ENCODE peak calls at places on chromosomes 11 and 22, in five cellular contexts. One of them, this sample, is unnamed.

GRCh38 chr22:44597616-44598015 is 99.6 kb upstream of the RTL6 start:
- DNase-seq in aorta: no peak
- DNase-seq in CD4-positive, alpha-beta T cell: no peak
- DNase-seq in ovary: no peak
- DNase-seq in SK-N-SH: peak
- DNase-seq in this sample: no peak

GRCh38 chr11:12540913-12541587 is 133.2 kb upstream of the TEAD1 start:
- DNase-seq in aorta: no peak
- DNase-seq in CD4-positive, alpha-beta T cell: no peak
- DNase-seq in ovary: no peak
- DNase-seq in SK-N-SH: no peak
- DNase-seq in this sample: no peak

GRCh38 chr11:13674799-13675509 is 6.5 kb downstream of the FAR1 start:
- DNase-seq in aorta: no peak
- DNase-seq in CD4-positive, alpha-beta T cell: no peak
- DNase-seq in ovary: no peak
- DNase-seq in SK-N-SH: no peak
- DNase-seq in this sample: no peak

GRCh38 chr11:30583505-30584280 is 2.5 kb downstream of the MPPED2 start:
- DNase-seq in aorta: peak
- DNase-seq in CD4-positive, alpha-beta T cell: no peak
- DNase-seq in ovary: peak
- DNase-seq in SK-N-SH: peak
- DNase-seq in this sample: no peak

GRCh38 chr11:105937331-105937730 is 84.7 kb downstream of the MSANTD4 start:
- DNase-seq in aorta: no peak
- DNase-seq in CD4-positive, alpha-beta T cell: no peak
- DNase-seq in ovary: no peak
- DNase-seq in SK-N-SH: no peak
- DNase-seq in this sample: no peak

GRCh38 chr22:44342347-44342956 is 29.7 kb upstream of the SHISAL1 start:
- DNase-seq in aorta: no peak
- DNase-seq in CD4-positive, alpha-beta T cell: no peak
- DNase-seq in ovary: no peak
- DNase-seq in SK-N-SH: no peak
- DNase-seq in this sample: no peak

GRCh38 chr11:134519390-134519750 is 107.3 kb upstream of the B3GAT1 start:
- DNase-seq in aorta: peak
- DNase-seq in CD4-positive, alpha-beta T cell: no peak
- DNase-seq in ovary: no peak
- DNase-seq in SK-N-SH: no peak
- DNase-seq in this sample: no peak

GRCh38 chr11:44036811-44037657 is 10.7 kb upstream of the ACCSL start:
- DNase-seq in aorta: peak
- DNase-seq in CD4-positive, alpha-beta T cell: no peak
- DNase-seq in ovary: peak
- DNase-seq in SK-N-SH: peak
- DNase-seq in this sample: peak

GRCh38 chr11:72671144-72672099 is 2.8 kb downstream of the PDE2A start:
- DNase-seq in aorta: no peak
- DNase-seq in CD4-positive, alpha-beta T cell: no peak
- DNase-seq in ovary: no peak
- DNase-seq in SK-N-SH: peak
- DNase-seq in this sample: no peak

GRCh38 chr11:72951193-72951592 is 137.0 kb downstream of the ATG16L2 start:
- DNase-seq in aorta: no peak
- DNase-seq in CD4-positive, alpha-beta T cell: no peak
- DNase-seq in ovary: no peak
- DNase-seq in SK-N-SH: peak
- DNase-seq in this sample: no peak

GRCh38 chr22:24473278-24473677 is 21.9 kb upstream of the UPB1 start:
- DNase-seq in aorta: no peak
- DNase-seq in CD4-positive, alpha-beta T cell: no peak
- DNase-seq in ovary: no peak
- DNase-seq in SK-N-SH: no peak
- DNase-seq in this sample: no peak

GRCh38 chr22:41353862-41354575 is 27.7 kb upstream of the TEF start:
- DNase-seq in aorta: no peak
- DNase-seq in CD4-positive, alpha-beta T cell: no peak
- DNase-seq in ovary: no peak
- DNase-seq in SK-N-SH: no peak
- DNase-seq in this sample: no peak

GRCh38 chr11:34824425-34824824 is 91.8 kb downstream of the APIP start:
- DNase-seq in aorta: no peak
- DNase-seq in CD4-positive, alpha-beta T cell: no peak
- DNase-seq in ovary: no peak
- DNase-seq in SK-N-SH: no peak
- DNase-seq in this sample: no peak

GRCh38 chr11:76371170-76371569 is 9.8 kb downstream of the THAP12 start:
- DNase-seq in aorta: no peak
- DNase-seq in CD4-positive, alpha-beta T cell: no peak
- DNase-seq in ovary: no peak
- DNase-seq in SK-N-SH: no peak
- DNase-seq in this sample: no peak

GRCh38 chr11:94738746-94739145 is 29.4 kb upstream of the AMOTL1 start:
- DNase-seq in aorta: no peak
- DNase-seq in CD4-positive, alpha-beta T cell: no peak
- DNase-seq in ovary: no peak
- DNase-seq in SK-N-SH: no peak
- DNase-seq in this sample: no peak

GRCh38 chr11:123145220-123145619 is 49.8 kb downstream of the CLMP start:
- DNase-seq in aorta: no peak
- DNase-seq in CD4-positive, alpha-beta T cell: no peak
- DNase-seq in ovary: peak
- DNase-seq in SK-N-SH: peak
- DNase-seq in this sample: no peak

GRCh38 chr11:127627629-127628462 is 627.3 kb upstream of the KIRREL3 start:
- DNase-seq in aorta: no peak
- DNase-seq in CD4-positive, alpha-beta T cell: no peak
- DNase-seq in ovary: peak
- DNase-seq in SK-N-SH: no peak
- DNase-seq in this sample: no peak

GRCh38 chr11:64696045-64696444 is 27.0 kb downstream of the NRXN2 start:
- DNase-seq in aorta: no peak
- DNase-seq in CD4-positive, alpha-beta T cell: no peak
- DNase-seq in ovary: no peak
- DNase-seq in SK-N-SH: peak
- DNase-seq in this sample: no peak

GRCh38 chr22:49080631-49081030 is 747.0 kb downstream of the BRD1 start:
- DNase-seq in aorta: peak
- DNase-seq in CD4-positive, alpha-beta T cell: no peak
- DNase-seq in ovary: no peak
- DNase-seq in SK-N-SH: no peak
- DNase-seq in this sample: no peak

GRCh38 chr22:19593991-19594569 is 69.9 kb upstream of the CLDN5 start:
- DNase-seq in aorta: no peak
- DNase-seq in CD4-positive, alpha-beta T cell: no peak
- DNase-seq in ovary: no peak
- DNase-seq in SK-N-SH: no peak
- DNase-seq in this sample: no peak

GRCh38 chr22:45999379-45999971 is 22.5 kb upstream of the WNT7B start:
- DNase-seq in aorta: peak
- DNase-seq in CD4-positive, alpha-beta T cell: no peak
- DNase-seq in ovary: no peak
- DNase-seq in SK-N-SH: no peak
- DNase-seq in this sample: no peak

GRCh38 chr11:11993814-11994213 is 14.6 kb downstream of the DKK3 start:
- DNase-seq in aorta: no peak
- DNase-seq in CD4-positive, alpha-beta T cell: no peak
- DNase-seq in ovary: no peak
- DNase-seq in SK-N-SH: peak
- DNase-seq in this sample: peak

GRCh38 chr11:497565-498296 is 9.3 kb downstream of the RNH1 start:
- DNase-seq in aorta: no peak
- DNase-seq in CD4-positive, alpha-beta T cell: no peak
- DNase-seq in ovary: no peak
- DNase-seq in SK-N-SH: no peak
- DNase-seq in this sample: no peak

GRCh38 chr11:72024073-72024749 is 25.5 kb downstream of the IL18BP start:
- DNase-seq in aorta: no peak
- DNase-seq in CD4-positive, alpha-beta T cell: no peak
- DNase-seq in ovary: no peak
- DNase-seq in SK-N-SH: no peak
- DNase-seq in this sample: no peak

GRCh38 chr11:102323542-102324261 is 6.4 kb downstream of the BIRC3 start:
- DNase-seq in aorta: no peak
- DNase-seq in CD4-positive, alpha-beta T cell: no peak
- DNase-seq in ovary: no peak
- DNase-seq in SK-N-SH: no peak
- DNase-seq in this sample: no peak

GRCh38 chr22:38871360-38872171 is 450 bp downstream of the CBX6 start:
- DNase-seq in aorta: peak
- DNase-seq in CD4-positive, alpha-beta T cell: no peak
- DNase-seq in ovary: peak
- DNase-seq in SK-N-SH: no peak
- DNase-seq in this sample: no peak

GRCh38 chr11:10654211-10655150 is 39.1 kb downstream of the IRAG1 start:
- DNase-seq in aorta: no peak
- DNase-seq in CD4-positive, alpha-beta T cell: peak
- DNase-seq in ovary: no peak
- DNase-seq in SK-N-SH: peak
- DNase-seq in this sample: no peak

GRCh38 chr22:44999687-45000086 is 10.1 kb downstream of the PHF21B start:
- DNase-seq in aorta: no peak
- DNase-seq in CD4-positive, alpha-beta T cell: no peak
- DNase-seq in ovary: no peak
- DNase-seq in SK-N-SH: no peak
- DNase-seq in this sample: no peak

GRCh38 chr11:26778000-26778757 is 56.3 kb upstream of the SLC5A12 start:
- DNase-seq in aorta: no peak
- DNase-seq in CD4-positive, alpha-beta T cell: no peak
- DNase-seq in ovary: no peak
- DNase-seq in SK-N-SH: no peak
- DNase-seq in this sample: no peak

GRCh38 chr11:102407901-102408300 is 44.7 kb downstream of the TMEM123 start:
- DNase-seq in aorta: no peak
- DNase-seq in CD4-positive, alpha-beta T cell: no peak
- DNase-seq in ovary: no peak
- DNase-seq in SK-N-SH: no peak
- DNase-seq in this sample: no peak

GRCh38 chr11:116170526-116171120 is 602.2 kb downstream of the BUD13 start:
- DNase-seq in aorta: no peak
- DNase-seq in CD4-positive, alpha-beta T cell: no peak
- DNase-seq in ovary: no peak
- DNase-seq in SK-N-SH: peak
- DNase-seq in this sample: no peak

GRCh38 chr11:38182126-38182907 is 1584.3 kb upstream of the RAG2 start:
- DNase-seq in aorta: no peak
- DNase-seq in CD4-positive, alpha-beta T cell: no peak
- DNase-seq in ovary: no peak
- DNase-seq in SK-N-SH: no peak
- DNase-seq in this sample: no peak

GRCh38 chr22:42333544-42333943 is 63.1 kb upstream of the TCF20 start:
- DNase-seq in aorta: no peak
- DNase-seq in CD4-positive, alpha-beta T cell: no peak
- DNase-seq in ovary: no peak
- DNase-seq in SK-N-SH: no peak
- DNase-seq in this sample: no peak

GRCh38 chr11:86440305-86440716 is 65.6 kb downstream of the CCDC81 start:
- DNase-seq in aorta: no peak
- DNase-seq in CD4-positive, alpha-beta T cell: no peak
- DNase-seq in ovary: no peak
- DNase-seq in SK-N-SH: no peak
- DNase-seq in this sample: no peak
- H3K27ac ChIP-seq in aorta: no peak
- H3K27ac ChIP-seq in CD4-positive, alpha-beta T cell: no peak
- H3K27ac ChIP-seq in ovary: no peak
- H3K27ac ChIP-seq in SK-N-SH: no peak
- H3K27ac ChIP-seq in this sample: no peak

GRCh38 chr11:120581317-120581716 is 69.8 kb downstream of the GRIK4 start:
- DNase-seq in aorta: no peak
- DNase-seq in CD4-positive, alpha-beta T cell: no peak
- DNase-seq in ovary: no peak
- DNase-seq in SK-N-SH: no peak
- DNase-seq in this sample: no peak
- H3K27ac ChIP-seq in aorta: no peak
- H3K27ac ChIP-seq in CD4-positive, alpha-beta T cell: no peak
- H3K27ac ChIP-seq in ovary: no peak
- H3K27ac ChIP-seq in SK-N-SH: no peak
- H3K27ac ChIP-seq in this sample: no peak

DNA sequence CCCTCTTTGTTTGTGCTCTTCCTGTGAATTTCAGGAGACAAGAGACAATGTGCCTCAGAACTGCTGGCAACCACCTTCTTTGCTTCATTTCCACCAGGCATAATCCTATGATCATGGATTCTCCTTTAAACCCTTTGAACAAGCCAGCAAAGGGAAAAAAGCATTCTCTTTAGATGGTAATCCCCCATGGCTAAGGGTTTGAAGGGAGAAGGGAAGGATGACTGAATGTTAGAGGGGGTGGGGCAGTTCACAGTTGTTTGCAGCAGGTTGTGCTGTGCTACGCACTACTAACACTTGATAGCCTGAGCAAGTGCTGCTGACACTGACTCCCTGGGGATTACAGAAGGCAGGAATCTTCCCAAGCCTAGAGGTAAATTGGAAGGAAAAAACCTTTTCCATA is 462.5 kb upstream of the LRRC4C start:
- DNase-seq in aorta: no peak
- DNase-seq in CD4-positive, alpha-beta T cell: no peak
- DNase-seq in ovary: no peak
- DNase-seq in SK-N-SH: no peak
- DNase-seq in this sample: no peak
- H3K27ac ChIP-seq in aorta: no peak
- H3K27ac ChIP-seq in CD4-positive, alpha-beta T cell: no peak
- H3K27ac ChIP-seq in ovary: no peak
- H3K27ac ChIP-seq in SK-N-SH: no peak
- H3K27ac ChIP-seq in this sample: no peak

GRCh38 chr11:120859552-120860295 is 164.2 kb upstream of the TBCEL start:
- DNase-seq in aorta: no peak
- DNase-seq in CD4-positive, alpha-beta T cell: no peak
- DNase-seq in ovary: no peak
- DNase-seq in SK-N-SH: peak
- DNase-seq in this sample: no peak

GRCh38 chr11:120857508-120857907 is 166.4 kb upstream of the TBCEL start:
- DNase-seq in aorta: no peak
- DNase-seq in CD4-positive, alpha-beta T cell: no peak
- DNase-seq in ovary: no peak
- DNase-seq in SK-N-SH: no peak
- DNase-seq in this sample: no peak

GRCh38 chr11:120854988-120855387 is 168.9 kb upstream of the TBCEL start:
- DNase-seq in aorta: no peak
- DNase-seq in CD4-positive, alpha-beta T cell: no peak
- DNase-seq in ovary: no peak
- DNase-seq in SK-N-SH: no peak
- DNase-seq in this sample: no peak

GRCh38 chr11:120863359-120863758 is 160.5 kb upstream of the TBCEL start:
- DNase-seq in aorta: no peak
- DNase-seq in CD4-positive, alpha-beta T cell: no peak
- DNase-seq in ovary: no peak
- DNase-seq in SK-N-SH: no peak
- DNase-seq in this sample: no peak

DNA sequence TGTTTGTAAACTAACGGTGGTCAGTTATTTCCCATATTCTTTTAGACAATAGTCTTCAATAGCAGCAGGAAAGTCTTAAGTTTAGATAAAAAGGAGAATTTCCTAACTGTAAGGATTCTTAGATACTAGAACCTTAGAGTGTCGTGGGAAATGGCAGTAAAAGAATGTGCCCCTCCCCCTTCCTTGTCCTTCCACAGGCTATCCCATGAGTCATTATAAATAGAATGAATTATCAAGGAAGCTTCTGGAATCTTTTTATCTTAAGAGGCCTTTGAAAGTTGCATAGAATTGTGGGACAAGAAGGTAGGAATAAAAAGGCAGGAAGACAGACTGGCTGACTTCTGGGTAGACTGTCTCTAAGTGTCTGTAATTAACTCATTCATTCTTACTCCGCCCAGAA is 165.2 kb upstream of the TBCEL start:
- DNase-seq in aorta: no peak
- DNase-seq in CD4-positive, alpha-beta T cell: no peak
- DNase-seq in ovary: no peak
- DNase-seq in SK-N-SH: no peak
- DNase-seq in this sample: no peak
- H3K27ac ChIP-seq in aorta: no peak
- H3K27ac ChIP-seq in CD4-positive, alpha-beta T cell: no peak
- H3K27ac ChIP-seq in ovary: no peak
- H3K27ac ChIP-seq in SK-N-SH: no peak
- H3K27ac ChIP-seq in this sample: no peak